ENCODE peak calls at places on chromosome 7, in six cellular contexts. T is Right ventricle myocardium superior, D is left ventricle myocardium superior, W is NCI-H1105, P is activated B cell treated with CpG ODN at 0.5 μM for 24 hours, Y is germinal center. G is an unnamed sample.

GRCh38 chr7:51123322-51124021 is 193.1 kb downstream of the COBL start:
- DNase-seq in T (no peak), D (no peak), W (no peak), P (no peak), Y (no peak), G (peak)

GRCh38 chr7:139626817-139627216 is 103.3 kb downstream of the CLEC2L start:
- DNase-seq in T (no peak), D (no peak), W (no peak), P (no peak), Y (no peak), G (no peak)

GRCh38 chr7:22173884-22174573 is 182.9 kb downstream of the RAPGEF5 start:
- DNase-seq in T (no peak), D (no peak), W (no peak), P (no peak), Y (no peak), G (no peak)

GRCh38 chr7:54664235-54665228 is 94.5 kb downstream of the SEC61G start:
- DNase-seq in T (no peak), D (peak), W (peak), P (no peak), Y (peak), G (peak)

GRCh38 chr7:1665721-1666250 is 4.3 kb upstream of the ELFN1 start:
- DNase-seq in T (peak), D (peak), W (no peak), P (peak), Y (peak), G (peak)

GRCh38 chr7:77837275-77837674 is 38.7 kb downstream of the PHTF2 start:
- DNase-seq in T (no peak), D (no peak), W (no peak), P (no peak), Y (no peak), G (no peak)

GRCh38 chr7:55093674-55094073 is 74.9 kb downstream of the EGFR start:
- DNase-seq in T (no peak), D (no peak), W (no peak), P (no peak), Y (no peak), G (no peak)

GRCh38 chr7:157133304-157133703 is 5.4 kb upstream of the UBE3C start:
- DNase-seq in T (no peak), D (no peak), W (no peak), P (no peak), Y (no peak), G (no peak)

GRCh38 chr7:5377279-5377678 is 46.4 kb downstream of the TNRC18 start:
- DNase-seq in T (no peak), D (no peak), W (no peak), P (no peak), Y (no peak), G (no peak)

GRCh38 chr7:78828317-78828716 is 625.1 kb downstream of the MAGI2 start:
- DNase-seq in T (no peak), D (no peak), W (no peak), P (no peak), Y (no peak), G (no peak)

GRCh38 chr7:105890290-105890997 is 14.0 kb upstream of the ATXN7L1 start:
- DNase-seq in T (no peak), D (no peak), W (no peak), P (no peak), Y (no peak), G (peak)

GRCh38 chr7:147245274-147245673 is 1128.7 kb downstream of the CNTNAP2 start:
- DNase-seq in T (no peak), D (no peak), W (no peak), P (no peak), Y (peak), G (peak)

GRCh38 chr7:41385996-41386395 is 316.9 kb downstream of the INHBA start:
- DNase-seq in T (no peak), D (no peak), W (no peak), P (no peak), Y (no peak), G (no peak)

GRCh38 chr7:94452257-94452656 is 57.4 kb upstream of the CASD1 start:
- DNase-seq in T (no peak), D (peak), W (peak), P (no peak), Y (no peak), G (no peak)

GRCh38 chr7:12930534-12930933 is 243.1 kb downstream of the ARL4A start:
- DNase-seq in T (no peak), D (no peak), W (no peak), P (no peak), Y (no peak), G (peak)

GRCh38 chr7:112143151-112143550 is 63.0 kb downstream of the DOCK4 start:
- DNase-seq in T (no peak), D (no peak), W (no peak), P (no peak), Y (no peak), G (no peak)

GRCh38 chr7:122886357-122887081 is at the start of gene CADPS2:
- DNase-seq in T (peak), D (peak), W (peak), P (no peak), Y (peak), G (peak)